ENCODE peak calls at places on chromosomes 12 and 14, in four cellular contexts. One of them, this sample, is unnamed.

GRCh38 chr12:1398673-1399072 is 195.7 kb downstream of the FBXL14 start:
- DNase-seq in AG10803: peak; percentile 45
- DNase-seq in spleen: no peak
- DNase-seq in WTC11: no peak
- DNase-seq in this sample: no peak

GRCh38 chr12:57085999-57086950 is 2.6 kb upstream of the NAB2 start:
- DNase-seq in spleen: peak; percentile 90
- DNase-seq in AG10803: peak; percentile 67
- DNase-seq in WTC11: peak; percentile 80
- DNase-seq in this sample: no peak

GRCh38 chr12:66409195-66409871 is 107.0 kb downstream of the HELB start:
- DNase-seq in spleen: no peak
- DNase-seq in WTC11: peak; percentile 45
- DNase-seq in AG10803: peak; percentile 76
- DNase-seq in this sample: no peak

GRCh38 chr12:59077153-59077930 is 157.0 kb upstream of the LRIG3 start:
- DNase-seq in WTC11: no peak
- DNase-seq in AG10803: peak; percentile 67
- DNase-seq in spleen: no peak
- DNase-seq in this sample: no peak

GRCh38 chr12:9869307-9870161 is at the start of gene CLEC2B:
- DNase-seq in spleen: no peak
- DNase-seq in AG10803: peak; percentile 92
- DNase-seq in WTC11: no peak
- DNase-seq in this sample: no peak

GRCh38 chr12:16605666-16606116 is 271 bp downstream of the LMO3 start:
- DNase-seq in WTC11: no peak
- DNase-seq in AG10803: peak; percentile 11
- DNase-seq in spleen: no peak
- DNase-seq in this sample: no peak

GRCh38 chr12:10501031-10501430 is 4.7 kb upstream of the EIF2S3B start:
- DNase-seq in spleen: no peak
- DNase-seq in AG10803: peak; percentile 21
- DNase-seq in WTC11: no peak
- DNase-seq in this sample: no peak

GRCh38 chr14:67680941-67681340 is 6.5 kb upstream of the VTI1B start:
- DNase-seq in spleen: no peak
- DNase-seq in AG10803: no peak
- DNase-seq in WTC11: no peak
- DNase-seq in this sample: no peak

GRCh38 chr12:13941258-13942249 is 39.8 kb downstream of the GRIN2B start:
- DNase-seq in AG10803: peak; percentile 40
- DNase-seq in WTC11: peak; percentile 74
- DNase-seq in spleen: no peak
- DNase-seq in this sample: no peak

GRCh38 chr14:54172114-54172513 is 215.5 kb upstream of the BMP4 start:
- DNase-seq in spleen: no peak
- DNase-seq in AG10803: no peak
- DNase-seq in WTC11: no peak
- DNase-seq in this sample: no peak

GRCh38 chr14:74518221-74518620 is 24.7 kb downstream of the ISCA2 start:
- DNase-seq in AG10803: no peak
- DNase-seq in WTC11: no peak
- DNase-seq in spleen: peak; percentile 15
- DNase-seq in this sample: no peak

GRCh38 chr14:93009471-93010117 is 86.6 kb downstream of the CHGA start:
- DNase-seq in AG10803: peak; percentile 65
- DNase-seq in WTC11: no peak
- DNase-seq in spleen: no peak
- DNase-seq in this sample: no peak

GRCh38 chr12:110543252-110543959 is 39.7 kb downstream of the PPTC7 start:
- DNase-seq in spleen: no peak
- DNase-seq in WTC11: no peak
- DNase-seq in AG10803: no peak
- DNase-seq in this sample: peak; percentile 92

GRCh38 chr12:75765170-75766059 is 254.0 kb upstream of the KRR1 start:
- DNase-seq in spleen: no peak
- DNase-seq in AG10803: no peak
- DNase-seq in WTC11: no peak
- DNase-seq in this sample: no peak

GRCh38 chr14:47167407-47167806 is 508.0 kb downstream of the MDGA2 start:
- DNase-seq in spleen: no peak
- DNase-seq in AG10803: no peak
- DNase-seq in WTC11: no peak
- DNase-seq in this sample: no peak

GRCh38 chr14:61154606-61155005 is 126.5 kb downstream of the TMEM30B start:
- DNase-seq in AG10803: peak; percentile 48
- DNase-seq in WTC11: no peak
- DNase-seq in spleen: no peak
- DNase-seq in this sample: no peak

GRCh38 chr14:67746927-67747326 is 45.2 kb downstream of the RDH12 start:
- DNase-seq in AG10803: no peak
- DNase-seq in spleen: no peak
- DNase-seq in WTC11: no peak
- DNase-seq in this sample: no peak

GRCh38 chr12:124423683-124424515 is 129.0 kb downstream of the RFLNA start:
- DNase-seq in spleen: no peak
- DNase-seq in WTC11: no peak
- DNase-seq in AG10803: no peak
- DNase-seq in this sample: no peak

GRCh38 chr12:71011261-71011660 is 90.7 kb upstream of the PTPRR start:
- DNase-seq in spleen: no peak
- DNase-seq in AG10803: peak; percentile 6
- DNase-seq in WTC11: no peak
- DNase-seq in this sample: no peak

GRCh38 chr12:125271850-125272249 is 206.6 kb downstream of the AACS start:
- DNase-seq in AG10803: no peak
- DNase-seq in WTC11: no peak
- DNase-seq in spleen: no peak
- DNase-seq in this sample: no peak

GRCh38 chr12:3202734-3203446 is 125.7 kb downstream of the TSPAN9 start:
- DNase-seq in spleen: no peak
- DNase-seq in AG10803: peak; percentile 26
- DNase-seq in WTC11: peak; percentile 83
- DNase-seq in this sample: no peak

GRCh38 chr12:102407776-102408486 is 72.4 kb downstream of the IGF1 start:
- DNase-seq in AG10803: no peak
- DNase-seq in spleen: no peak
- DNase-seq in WTC11: no peak
- DNase-seq in this sample: no peak

DNA sequence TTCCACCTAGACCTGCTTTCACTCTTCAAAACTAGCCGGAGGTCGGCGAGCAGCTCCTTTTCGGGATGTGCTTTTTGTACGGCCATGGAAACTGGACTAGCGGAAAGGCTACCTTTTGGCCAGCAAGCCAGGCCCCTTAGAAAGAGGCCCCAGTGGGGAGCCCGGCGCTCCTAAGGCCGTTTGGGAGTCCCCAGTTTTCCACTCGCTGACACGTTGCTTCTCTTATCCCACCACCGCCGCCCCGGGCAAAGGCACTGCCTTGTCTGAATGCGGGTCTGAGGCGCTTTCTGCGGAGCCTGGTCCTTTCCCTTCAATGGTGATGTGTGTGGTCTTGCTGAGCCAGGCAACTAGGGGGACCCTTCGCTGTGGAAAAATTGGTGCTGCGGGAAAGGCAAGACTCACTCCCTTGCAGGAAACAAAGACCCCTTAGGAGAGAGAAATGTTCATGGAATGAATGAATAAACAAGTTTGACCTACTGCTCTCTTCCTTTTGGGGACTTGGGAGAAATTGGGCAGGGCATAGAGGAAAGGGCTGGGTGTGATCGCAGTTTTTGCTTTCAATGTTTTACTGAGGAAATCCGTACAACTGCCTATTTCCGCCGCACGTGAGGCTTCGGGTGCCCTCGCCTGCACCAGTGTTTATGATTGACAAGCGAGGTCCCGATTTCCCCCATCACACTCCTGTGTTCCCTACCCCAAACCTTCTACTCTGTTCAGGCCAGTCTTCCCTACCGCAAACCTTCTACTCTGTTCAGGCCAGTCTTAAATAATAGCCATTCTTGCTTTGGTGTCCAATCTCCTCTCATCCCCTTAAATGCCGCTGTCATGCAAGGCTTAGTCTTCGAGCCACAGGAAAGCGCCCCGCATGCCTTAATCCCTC is 970 bp upstream of the SLC38A2 start:
- DNase-seq in AG10803: no peak
- DNase-seq in spleen: peak; percentile 91
- DNase-seq in WTC11: peak; percentile 70
- DNase-seq in this sample: peak; percentile 73
- TF ChIP-seq CTCF in AG10803: peak; percentile 33
- TF ChIP-seq CTCF in spleen: no peak
- TF ChIP-seq CTCF in WTC11: no peak
- TF ChIP-seq CTCF in this sample: peak; percentile 12

GRCh38 chr14:69252851-69253250 is 7.1 kb upstream of the GALNT16 start:
- DNase-seq in spleen: no peak
- DNase-seq in WTC11: no peak
- DNase-seq in AG10803: no peak
- DNase-seq in this sample: no peak

GRCh38 chr14:69244946-69245345 is 15.0 kb upstream of the GALNT16 start:
- DNase-seq in WTC11: no peak
- DNase-seq in spleen: no peak
- DNase-seq in AG10803: peak; percentile 25
- DNase-seq in this sample: no peak

GRCh38 chr14:69249603-69250002 is 10.4 kb upstream of the GALNT16 start:
- DNase-seq in WTC11: no peak
- DNase-seq in spleen: no peak
- DNase-seq in AG10803: no peak
- DNase-seq in this sample: no peak

GRCh38 chr14:69246331-69246730 is 13.6 kb upstream of the GALNT16 start:
- DNase-seq in spleen: no peak
- DNase-seq in WTC11: no peak
- DNase-seq in AG10803: no peak
- DNase-seq in this sample: no peak

GRCh38 chr14:69247691-69248440 is 12.1 kb upstream of the GALNT16 start:
- DNase-seq in spleen: no peak
- DNase-seq in AG10803: peak; percentile 98
- DNase-seq in WTC11: no peak
- DNase-seq in this sample: no peak
- TF ChIP-seq CTCF in spleen: no peak
- TF ChIP-seq CTCF in AG10803: peak; percentile 58
- TF ChIP-seq CTCF in WTC11: no peak
- TF ChIP-seq CTCF in this sample: peak; percentile 44

DNA sequence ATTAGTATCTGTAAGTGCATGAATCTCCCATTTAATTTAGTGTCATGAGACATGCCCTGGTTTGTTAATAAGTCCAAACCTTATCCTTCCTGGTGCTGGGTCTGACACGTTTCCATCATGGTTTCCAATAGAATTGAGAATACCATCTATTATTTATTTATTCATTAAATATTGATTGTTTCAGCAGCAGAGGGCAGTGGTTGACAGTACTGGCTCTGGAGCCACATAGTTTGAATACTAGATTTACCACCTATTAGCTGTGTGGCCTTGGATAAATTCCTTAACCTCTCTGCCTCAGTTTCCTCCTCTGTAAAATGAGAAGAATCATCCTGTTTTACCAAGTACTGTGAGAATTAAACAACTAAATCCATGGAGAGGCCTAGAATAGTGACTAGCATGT is 941 bp upstream of the STAB2 start:
- DNase-seq in WTC11: no peak
- DNase-seq in spleen: no peak
- DNase-seq in AG10803: no peak
- DNase-seq in this sample: no peak
- TF ChIP-seq CTCF in WTC11: no peak
- TF ChIP-seq CTCF in spleen: no peak
- TF ChIP-seq CTCF in AG10803: peak; percentile 15
- TF ChIP-seq CTCF in this sample: peak; percentile 44

GRCh38 chr14:95439881-95440280 is 76.6 kb downstream of the SYNE3 start:
- DNase-seq in spleen: no peak
- DNase-seq in WTC11: no peak
- DNase-seq in AG10803: no peak
- DNase-seq in this sample: no peak
- TF ChIP-seq CTCF in spleen: no peak
- TF ChIP-seq CTCF in WTC11: no peak
- TF ChIP-seq CTCF in AG10803: no peak
- TF ChIP-seq CTCF in this sample: no peak

DNA sequence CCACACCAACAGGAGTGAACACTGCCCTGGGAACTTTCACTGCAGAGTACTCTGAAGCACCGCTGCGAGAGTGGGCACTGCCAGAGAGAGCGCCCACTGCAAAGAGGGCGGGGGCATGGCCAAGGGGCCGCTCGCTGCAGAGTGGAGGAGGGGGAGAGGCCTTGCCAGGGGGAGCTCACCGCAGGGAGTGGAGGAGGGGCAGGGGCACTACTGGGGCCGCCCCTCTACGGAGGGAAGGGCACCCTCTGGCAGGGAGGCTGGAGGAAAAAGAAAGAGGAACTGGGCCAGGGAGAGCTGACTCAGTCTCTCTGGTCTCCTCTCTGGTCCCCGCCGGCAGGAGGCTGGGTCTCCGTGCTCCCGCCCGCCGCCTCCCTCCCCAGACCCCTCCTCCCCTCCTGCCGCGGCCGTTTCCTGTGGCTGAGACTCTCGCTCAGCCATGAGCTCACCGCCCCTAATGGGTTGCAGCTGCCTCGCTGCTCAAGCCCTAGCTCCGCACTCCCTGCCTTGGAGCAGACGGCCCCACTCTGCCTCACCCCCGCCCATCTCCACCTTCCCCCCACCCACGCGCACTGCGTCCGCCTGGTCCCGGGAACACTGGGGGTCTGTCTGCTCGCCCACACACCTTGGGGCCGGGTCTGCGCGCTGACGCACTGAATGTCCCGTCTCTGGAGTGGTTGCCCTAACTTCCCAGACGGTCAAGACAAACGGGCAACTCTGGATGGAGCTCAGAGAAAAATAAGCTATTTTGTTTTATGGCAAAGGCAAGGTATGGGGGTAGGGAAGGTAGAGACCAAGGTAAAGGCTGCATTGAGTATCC is 1.3 kb downstream of the ARHGEF40 start:
- DNase-seq in AG10803: peak; percentile 96
- DNase-seq in WTC11: peak; percentile 88
- DNase-seq in spleen: peak; percentile 96
- DNase-seq in this sample: no peak
- TF ChIP-seq CTCF in AG10803: no peak
- TF ChIP-seq CTCF in WTC11: no peak
- TF ChIP-seq CTCF in spleen: no peak
- TF ChIP-seq CTCF in this sample: no peak

GRCh38 chr14:81710232-81710845 is 176.7 kb upstream of the SEL1L start:
- DNase-seq in spleen: no peak
- DNase-seq in AG10803: peak; percentile 6
- DNase-seq in WTC11: no peak
- DNase-seq in this sample: no peak
- TF ChIP-seq CTCF in spleen: peak; percentile 39
- TF ChIP-seq CTCF in AG10803: peak; percentile 27
- TF ChIP-seq CTCF in WTC11: no peak
- TF ChIP-seq CTCF in this sample: peak; percentile 90

This sample was measured in RWPE2.